ENCODE peak calls at places on chromosomes 16 and 17, in seven cellular contexts. One of them, this sample, is unnamed.

GRCh38 chr17:61218438-61218837 is 181.2 kb upstream of the TBX2 start:
- DNase-seq in GM23248: peak; percentile 77
- DNase-seq in neural progenitor cell: no peak
- DNase-seq in MM.1S: peak; percentile 18
- DNase-seq in GM23338: no peak
- DNase-seq in HCT116: no peak
- DNase-seq in SK-N-SH: no peak
- DNase-seq in this sample: peak; percentile 65

GRCh38 chr16:82368041-82368440 is 198.0 kb upstream of the MPHOSPH6 start:
- DNase-seq in HCT116: peak; percentile 38
- DNase-seq in MM.1S: no peak
- DNase-seq in neural progenitor cell: peak; percentile 52
- DNase-seq in SK-N-SH: peak; percentile 61
- DNase-seq in GM23338: peak; percentile 66
- DNase-seq in GM23248: peak; percentile 51
- DNase-seq in this sample: peak; percentile 31

GRCh38 chr17:1090454-1091189 is 89.2 kb downstream of the ABR start:
- DNase-seq in MM.1S: no peak
- DNase-seq in HCT116: no peak
- DNase-seq in SK-N-SH: no peak
- DNase-seq in GM23248: no peak
- DNase-seq in neural progenitor cell: no peak
- DNase-seq in GM23338: no peak
- DNase-seq in this sample: no peak

GRCh38 chr16:87487361-87487924 is 5.4 kb downstream of the ZCCHC14 start:
- DNase-seq in neural progenitor cell: peak; percentile 65
- DNase-seq in SK-N-SH: no peak
- DNase-seq in HCT116: peak; percentile 69
- DNase-seq in GM23338: peak; percentile 84
- DNase-seq in MM.1S: no peak
- DNase-seq in GM23248: peak; percentile 83
- DNase-seq in this sample: no peak

GRCh38 chr17:34562387-34562786 is 17.0 kb upstream of the TMEM132E start:
- DNase-seq in HCT116: no peak
- DNase-seq in GM23338: peak; percentile 73
- DNase-seq in neural progenitor cell: peak; percentile 45
- DNase-seq in MM.1S: peak; percentile 26
- DNase-seq in GM23248: peak; percentile 23
- DNase-seq in SK-N-SH: peak; percentile 45
- DNase-seq in this sample: no peak

GRCh38 chr16:67767953-67768352 is 38.4 kb downstream of the RANBP10 start:
- DNase-seq in HCT116: no peak
- DNase-seq in SK-N-SH: no peak
- DNase-seq in GM23338: no peak
- DNase-seq in GM23248: peak; percentile 77
- DNase-seq in neural progenitor cell: no peak
- DNase-seq in MM.1S: no peak
- DNase-seq in this sample: peak; percentile 9

GRCh38 chr17:42129109-42129837 is 6.7 kb downstream of the HSPB9 start:
- DNase-seq in SK-N-SH: no peak
- DNase-seq in GM23248: no peak
- DNase-seq in HCT116: no peak
- DNase-seq in MM.1S: no peak
- DNase-seq in GM23338: no peak
- DNase-seq in neural progenitor cell: no peak
- DNase-seq in this sample: no peak

GRCh38 chr16:89156740-89157645 is 14.6 kb upstream of the CDH15 start:
- DNase-seq in neural progenitor cell: no peak
- DNase-seq in HCT116: no peak
- DNase-seq in GM23248: no peak
- DNase-seq in GM23338: no peak
- DNase-seq in MM.1S: no peak
- DNase-seq in SK-N-SH: no peak
- DNase-seq in this sample: no peak

GRCh38 chr17:1492249-1493206 is at the start of gene MYO1C:
- DNase-seq in GM23248: no peak
- DNase-seq in MM.1S: no peak
- DNase-seq in GM23338: peak; percentile 72
- DNase-seq in neural progenitor cell: peak; percentile 48
- DNase-seq in HCT116: no peak
- DNase-seq in SK-N-SH: no peak
- DNase-seq in this sample: peak; percentile 47

GRCh38 chr16:12516621-12517309 is 286.9 kb downstream of the CPPED1 start:
- DNase-seq in SK-N-SH: no peak
- DNase-seq in HCT116: no peak
- DNase-seq in MM.1S: no peak
- DNase-seq in GM23248: no peak
- DNase-seq in neural progenitor cell: no peak
- DNase-seq in GM23338: no peak
- DNase-seq in this sample: no peak

GRCh38 chr16:80047796-80048649 is 447.5 kb upstream of the MAF start:
- DNase-seq in GM23248: no peak
- DNase-seq in neural progenitor cell: no peak
- DNase-seq in MM.1S: no peak
- DNase-seq in GM23338: no peak
- DNase-seq in SK-N-SH: no peak
- DNase-seq in HCT116: no peak
- DNase-seq in this sample: no peak

GRCh38 chr17:13523164-13523563 is 78.6 kb downstream of the HS3ST3A1 start:
- DNase-seq in GM23338: no peak
- DNase-seq in HCT116: no peak
- DNase-seq in SK-N-SH: no peak
- DNase-seq in GM23248: no peak
- DNase-seq in MM.1S: no peak
- DNase-seq in neural progenitor cell: no peak
- DNase-seq in this sample: no peak

GRCh38 chr16:90057738-90058173 is 19.4 kb downstream of the PRDM7 start:
- DNase-seq in MM.1S: no peak
- DNase-seq in HCT116: peak; percentile 28
- DNase-seq in neural progenitor cell: no peak
- DNase-seq in GM23248: peak; percentile 84
- DNase-seq in GM23338: no peak
- DNase-seq in SK-N-SH: no peak
- DNase-seq in this sample: peak; percentile 26

GRCh38 chr16:89723279-89724250 is 2.2 kb downstream of the ZNF276 start:
- DNase-seq in GM23248: peak; percentile 40
- DNase-seq in neural progenitor cell: no peak
- DNase-seq in MM.1S: no peak
- DNase-seq in GM23338: no peak
- DNase-seq in HCT116: no peak
- DNase-seq in SK-N-SH: peak; percentile 54
- DNase-seq in this sample: no peak

GRCh38 chr17:41633498-41634197 is 9.3 kb upstream of the KRT17 start:
- DNase-seq in GM23248: no peak
- DNase-seq in neural progenitor cell: peak; percentile 23
- DNase-seq in HCT116: no peak
- DNase-seq in SK-N-SH: no peak
- DNase-seq in GM23338: no peak
- DNase-seq in MM.1S: no peak
- DNase-seq in this sample: no peak

GRCh38 chr16:79685871-79686270 is 85.3 kb upstream of the MAF start:
- DNase-seq in HCT116: no peak
- DNase-seq in MM.1S: no peak
- DNase-seq in GM23338: no peak
- DNase-seq in GM23248: no peak
- DNase-seq in neural progenitor cell: no peak
- DNase-seq in SK-N-SH: no peak
- DNase-seq in this sample: no peak

GRCh38 chr17:66777689-66778225 is 57.2 kb upstream of the CACNG5 start:
- DNase-seq in MM.1S: no peak
- DNase-seq in neural progenitor cell: peak; percentile 37
- DNase-seq in GM23248: peak; percentile 10
- DNase-seq in SK-N-SH: no peak
- DNase-seq in GM23338: peak; percentile 93
- DNase-seq in HCT116: no peak
- DNase-seq in this sample: no peak

GRCh38 chr16:9055115-9055514 is 36.3 kb upstream of the HAPSTR1 start:
- DNase-seq in SK-N-SH: no peak
- DNase-seq in MM.1S: no peak
- DNase-seq in GM23248: no peak
- DNase-seq in HCT116: no peak
- DNase-seq in neural progenitor cell: no peak
- DNase-seq in GM23338: no peak
- DNase-seq in this sample: no peak

GRCh38 chr16:9054460-9054859 is 37.0 kb upstream of the HAPSTR1 start:
- DNase-seq in SK-N-SH: no peak
- DNase-seq in GM23338: no peak
- DNase-seq in MM.1S: no peak
- DNase-seq in HCT116: no peak
- DNase-seq in neural progenitor cell: no peak
- DNase-seq in GM23248: peak; percentile 35
- DNase-seq in this sample: no peak

GRCh38 chr16:9058211-9058610 is 33.2 kb upstream of the HAPSTR1 start:
- DNase-seq in GM23248: no peak
- DNase-seq in MM.1S: no peak
- DNase-seq in HCT116: no peak
- DNase-seq in SK-N-SH: no peak
- DNase-seq in GM23338: no peak
- DNase-seq in neural progenitor cell: no peak
- DNase-seq in this sample: no peak

GRCh38 chr16:9055661-9056060 is 35.8 kb upstream of the HAPSTR1 start:
- DNase-seq in HCT116: no peak
- DNase-seq in MM.1S: no peak
- DNase-seq in GM23248: peak; percentile 67
- DNase-seq in neural progenitor cell: no peak
- DNase-seq in SK-N-SH: no peak
- DNase-seq in GM23338: no peak
- DNase-seq in this sample: no peak

DNA sequence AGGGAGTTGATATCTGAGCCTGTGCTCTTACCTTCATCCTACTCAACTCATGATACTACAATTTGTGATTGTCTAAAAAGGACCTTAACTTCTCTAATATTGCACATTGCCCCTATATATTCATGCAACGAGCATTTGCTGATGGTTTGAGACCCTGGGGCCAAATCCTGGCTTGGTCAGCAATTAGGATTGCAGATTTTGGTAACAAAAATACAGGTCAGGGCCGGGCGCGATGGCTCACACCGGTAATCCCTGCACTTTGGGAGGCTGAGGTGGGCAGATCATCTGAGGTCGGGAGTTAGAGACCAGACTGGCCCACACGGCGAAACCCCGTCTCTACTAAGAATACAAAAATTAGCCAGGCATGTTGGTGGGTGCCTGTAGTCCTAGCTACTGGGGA is 35.4 kb upstream of the HAPSTR1 start:
- DNase-seq in MM.1S: no peak
- DNase-seq in GM23338: no peak
- DNase-seq in SK-N-SH: no peak
- DNase-seq in neural progenitor cell: no peak
- DNase-seq in GM23248: no peak
- DNase-seq in HCT116: no peak
- DNase-seq in this sample: no peak
- TF ChIP-seq EZH2phosphoT487 in MM.1S: no peak
- TF ChIP-seq EZH2phosphoT487 in GM23338: no peak
- TF ChIP-seq EZH2phosphoT487 in SK-N-SH: no peak
- TF ChIP-seq EZH2phosphoT487 in neural progenitor cell: no peak
- TF ChIP-seq EZH2phosphoT487 in GM23248: no peak
- TF ChIP-seq EZH2phosphoT487 in HCT116: no peak
- TF ChIP-seq EZH2phosphoT487 in this sample: no peak

GRCh38 chr17:77254961-77255741 is 114.4 kb downstream of the SEC14L1 start:
- DNase-seq in SK-N-SH: peak; percentile 68
- DNase-seq in HCT116: peak; percentile 89
- DNase-seq in neural progenitor cell: peak; percentile 25
- DNase-seq in GM23248: peak; percentile 97
- DNase-seq in GM23338: peak; percentile 38
- DNase-seq in MM.1S: no peak
- DNase-seq in this sample: peak; percentile 99
- H3K4me2 ChIP-seq in SK-N-SH: peak overlapping the region; percentile 72
- H3K4me2 ChIP-seq in HCT116: peak overlapping the region; percentile 83
- H3K4me2 ChIP-seq in neural progenitor cell: no peak overlapping the region
- H3K4me2 ChIP-seq in GM23248: peak overlapping the region; percentile 28
- H3K4me2 ChIP-seq in GM23338: no peak overlapping the region
- H3K4me2 ChIP-seq in MM.1S: no peak overlapping the region
- H3K4me2 ChIP-seq in this sample: peak overlapping the region; percentile 58

DNA sequence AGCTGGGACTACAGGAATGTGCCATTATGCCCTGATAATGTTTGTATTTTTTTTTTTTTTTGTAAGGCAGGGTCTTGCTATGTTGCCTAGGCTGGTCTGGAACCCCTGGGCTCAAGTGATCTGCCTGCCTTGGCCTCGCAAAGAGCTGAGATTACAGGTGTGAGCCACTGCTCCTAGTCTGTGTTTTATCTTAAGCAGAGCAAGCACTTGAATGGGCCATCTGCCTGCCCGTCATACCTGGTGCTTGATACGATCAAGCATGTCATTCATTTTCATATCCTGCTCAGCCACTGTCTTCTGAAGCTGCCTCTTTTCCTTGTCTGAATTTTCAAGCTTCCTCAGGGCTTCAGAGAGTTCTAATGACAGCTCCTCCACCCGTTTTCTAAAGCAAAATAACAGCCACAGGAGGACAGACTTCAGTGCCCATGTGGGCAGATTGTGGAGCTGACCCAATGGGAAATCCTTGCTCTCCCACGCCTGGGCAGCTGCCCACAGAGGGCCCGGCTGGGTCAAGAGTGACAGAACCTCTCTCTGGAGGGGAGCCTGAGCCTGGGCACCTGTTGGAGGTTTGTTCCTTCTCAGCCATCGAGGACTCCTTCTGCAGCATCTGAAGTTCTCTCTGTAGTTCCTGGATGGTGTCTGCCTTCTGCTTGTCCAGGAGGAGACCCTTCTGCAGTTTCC is 36.5 kb downstream of the DHX38 start:
- DNase-seq in HCT116: no peak
- DNase-seq in MM.1S: no peak
- DNase-seq in GM23248: no peak
- DNase-seq in GM23338: no peak
- DNase-seq in SK-N-SH: no peak
- DNase-seq in neural progenitor cell: no peak
- DNase-seq in this sample: no peak
- TF ChIP-seq EZH2phosphoT487 in HCT116: no peak
- TF ChIP-seq EZH2phosphoT487 in MM.1S: no peak
- TF ChIP-seq EZH2phosphoT487 in GM23248: no peak
- TF ChIP-seq EZH2phosphoT487 in GM23338: no peak
- TF ChIP-seq EZH2phosphoT487 in SK-N-SH: no peak
- TF ChIP-seq EZH2phosphoT487 in neural progenitor cell: no peak
- TF ChIP-seq EZH2phosphoT487 in this sample: no peak

DNA sequence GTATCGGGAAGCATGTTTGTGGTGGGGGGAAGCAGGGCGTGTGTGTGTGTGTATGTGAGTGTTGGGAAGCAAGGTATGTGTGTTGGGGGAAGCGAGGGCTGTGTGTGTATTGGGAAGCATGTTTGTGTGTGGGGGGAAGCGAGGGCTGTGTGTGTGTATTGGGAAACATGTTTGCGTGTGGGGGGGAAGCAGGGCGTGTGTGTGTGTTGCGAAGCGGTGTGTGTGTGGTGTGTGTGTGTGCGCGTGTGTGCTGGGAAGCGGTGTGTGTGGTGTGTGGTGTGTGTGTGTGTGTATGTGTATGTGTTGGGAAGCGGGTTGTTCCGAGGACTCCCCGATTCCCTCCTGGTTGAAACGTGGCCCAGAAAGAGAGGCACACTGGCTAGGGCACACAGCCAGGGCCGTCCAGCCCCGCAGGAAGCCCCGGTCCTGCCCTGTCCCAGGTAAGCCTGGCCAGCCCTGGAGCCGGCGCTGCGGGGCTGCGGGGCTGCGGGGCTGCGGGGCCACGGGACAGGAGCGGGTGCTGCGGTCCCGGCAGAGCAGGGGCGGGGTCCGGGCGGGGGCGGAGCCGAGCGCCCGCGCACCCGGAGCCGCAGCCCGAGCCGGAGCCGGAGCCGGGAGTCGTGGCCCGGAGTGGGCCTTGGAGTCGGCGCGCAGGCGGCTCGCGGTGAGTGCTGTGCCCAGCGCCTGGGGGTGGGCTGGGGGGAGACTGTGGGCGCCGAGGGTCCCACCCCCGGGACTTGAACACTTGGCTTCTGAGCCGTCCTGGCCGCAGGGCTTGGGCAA is at the start of gene NOD2:
- DNase-seq in SK-N-SH: peak; percentile 91
- DNase-seq in HCT116: no peak
- DNase-seq in GM23248: peak; percentile 38
- DNase-seq in neural progenitor cell: peak; percentile 63
- DNase-seq in GM23338: peak; percentile 68
- DNase-seq in MM.1S: peak; percentile 34
- DNase-seq in this sample: no peak
- H3K4me2 ChIP-seq in SK-N-SH: no peak within 1 kb of the TSS
- H3K4me2 ChIP-seq in HCT116: peak within 1 kb of the TSS; percentile 95
- H3K4me2 ChIP-seq in GM23248: peak within 1 kb of the TSS; percentile 42
- H3K4me2 ChIP-seq in neural progenitor cell: peak within 1 kb of the TSS; percentile 80
- H3K4me2 ChIP-seq in GM23338: peak within 1 kb of the TSS; percentile 85
- H3K4me2 ChIP-seq in MM.1S: peak within 1 kb of the TSS; percentile 91
- H3K4me2 ChIP-seq in this sample: peak within 1 kb of the TSS; percentile 46